ENCODE peak calls at places on chromosome 14, in four cellular contexts. V is A549, I is endothelial cell of umbilical vein, Z is HepG2. U is an unnamed sample.

GRCh38 chr14:89041245-89041585 is 216.8 kb downstream of the TTC8 start:
- DNase-seq in V (no peak), I (no peak), Z (peak), U (no peak)

GRCh38 chr14:33542338-33543290 is 408.3 kb downstream of the EGLN3 start:
- DNase-seq in V (no peak), I (peak), Z (no peak), U (no peak)

GRCh38 chr14:85050180-85050579 is 479.8 kb upstream of the FLRT2 start:
- DNase-seq in V (no peak), I (no peak), Z (no peak), U (no peak)

GRCh38 chr14:22180045-22180444 is 409.0 kb downstream of the DAD1 start:
- DNase-seq in V (no peak), I (no peak), Z (no peak), U (no peak)

GRCh38 chr14:23259412-23259811 is 21.7 kb downstream of the RNF212B start:
- DNase-seq in V (no peak), I (no peak), Z (no peak), U (no peak)

GRCh38 chr14:50213795-50214194 is 17.6 kb downstream of the SOS2 start:
- DNase-seq in V (no peak), I (no peak), Z (no peak), U (no peak)

GRCh38 chr14:92426237-92426636 is 87.3 kb upstream of the RIN3 start:
- DNase-seq in V (no peak), I (no peak), Z (no peak), U (no peak)

GRCh38 chr14:21846227-21846885 is 172.7 kb upstream of the OR4E1 start:
- DNase-seq in V (peak), I (peak), Z (peak), U (peak)

GRCh38 chr14:92575061-92575772 is 61.6 kb downstream of the RIN3 start:
- DNase-seq in V (no peak), I (no peak), Z (no peak), U (no peak)

DNA sequence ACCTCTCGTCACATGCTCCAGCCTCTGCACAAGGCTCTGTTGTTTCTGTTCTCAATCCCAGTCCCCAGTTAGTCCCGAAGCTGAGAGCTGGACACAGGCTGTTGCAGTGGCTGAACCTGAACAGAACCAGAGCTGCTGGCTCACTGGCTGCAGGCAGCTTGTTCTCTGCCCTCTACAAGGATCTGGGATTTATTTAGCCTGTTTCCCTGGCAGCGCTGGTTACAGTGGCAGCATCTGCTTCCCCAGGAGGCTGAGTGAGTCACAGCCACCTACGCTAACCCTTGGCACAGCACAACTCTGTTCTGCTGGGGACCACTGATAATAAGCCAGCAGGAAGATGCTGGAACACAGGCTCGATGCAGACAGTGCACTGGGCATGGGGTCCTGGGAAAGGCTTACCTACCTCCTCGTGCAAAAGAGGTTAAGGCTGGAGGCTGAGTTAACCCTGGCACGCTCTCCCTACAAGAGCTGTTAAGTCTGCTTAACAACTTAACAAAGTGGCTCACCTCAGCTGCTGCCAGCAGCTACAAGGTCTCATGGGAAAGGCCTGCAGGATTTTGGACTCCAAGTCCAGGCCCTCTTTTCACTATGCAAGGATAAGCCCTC is 299.6 kb downstream of the PCNX1 start:
- DNase-seq in V (peak), I (peak), Z (no peak), U (no peak)
- TF ChIP-seq MAX in V (no peak), I (no peak), Z (no peak), U (no peak)

GRCh38 chr14:54253195-54253947 is 143.4 kb upstream of the CDKN3 start:
- DNase-seq in V (peak), I (peak), Z (peak), U (no peak)
- TF ChIP-seq MYC in V (no peak), I (no peak), Z (no peak), U (no peak)

DNA sequence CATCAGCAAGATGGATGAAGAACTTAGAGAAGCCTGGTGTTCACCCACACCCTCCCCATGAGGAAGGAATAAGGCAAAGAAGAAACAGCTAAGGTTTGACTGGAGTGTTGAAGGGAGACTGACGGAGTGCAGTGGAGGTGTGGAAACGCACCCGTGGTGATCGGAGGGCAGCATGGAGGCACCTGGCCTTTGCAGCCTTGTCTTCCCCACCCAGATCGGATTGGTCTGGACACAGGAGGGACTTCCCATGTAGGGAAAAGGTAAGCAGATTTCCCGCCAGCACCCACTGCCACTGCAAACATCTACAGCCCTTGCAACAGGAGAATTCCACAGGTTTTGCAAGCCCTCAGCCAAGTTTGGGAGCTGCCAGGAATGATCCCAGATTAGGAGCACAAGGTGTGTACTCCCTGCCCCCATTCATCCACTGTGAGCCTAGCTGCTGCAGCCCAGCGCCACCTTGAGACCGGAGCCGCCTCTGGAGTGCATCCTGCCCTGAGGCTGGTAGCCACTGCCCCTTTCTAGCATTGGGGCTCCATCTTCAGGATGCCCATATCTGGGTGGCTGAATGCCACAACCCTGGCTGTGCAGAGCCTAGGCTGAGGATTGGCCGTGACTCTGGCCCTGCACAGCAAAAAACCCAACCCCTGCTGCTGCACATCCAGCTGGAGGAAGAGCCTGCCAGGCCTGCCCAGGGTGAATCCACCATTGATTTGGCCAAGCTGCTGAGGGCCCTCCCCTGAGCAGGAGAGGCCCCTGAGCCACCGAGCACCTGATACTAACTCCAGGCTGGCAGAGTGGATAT is 411.1 kb downstream of the TMEM121 start:
- DNase-seq in V (no peak), I (no peak), Z (no peak), U (no peak)
- TF ChIP-seq POLR2A in V (no peak), I (no peak), Z (no peak), U (no peak)

DNA sequence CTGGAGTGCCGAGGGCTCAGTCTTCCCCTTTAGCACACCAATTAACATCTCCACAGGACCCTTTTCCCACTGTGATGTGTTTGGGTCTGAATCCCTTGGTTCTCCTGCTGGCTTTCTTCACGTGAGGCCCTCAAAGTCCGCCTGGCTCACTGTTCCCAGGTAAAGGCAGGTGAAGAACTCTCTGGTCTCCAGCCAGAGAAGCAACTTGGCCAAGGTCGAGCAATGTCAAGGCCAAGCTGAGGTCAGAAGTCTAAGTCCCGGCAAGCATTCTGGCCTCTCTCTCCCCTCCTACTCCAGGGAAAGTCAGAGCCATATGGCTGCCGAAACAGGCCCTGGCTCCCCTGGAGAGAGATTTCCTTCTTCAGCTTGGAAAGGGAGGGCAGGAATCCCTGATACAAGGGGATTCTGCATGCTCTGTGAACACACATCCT is 61.4 kb upstream of the ESRRB start:
- DNase-seq in V (no peak), I (no peak), Z (no peak), U (no peak)
- TF ChIP-seq MAX in V (no peak), I (no peak), Z (no peak), U (no peak)

GRCh38 chr14:30874999-30875787 is 834 bp downstream of the COCH start:
- DNase-seq in V (no peak), I (peak), Z (no peak), U (peak)
- TF ChIP-seq MYC in V (no peak), I (no peak), Z (peak), U (no peak)

GRCh38 chr14:104968541-104969401 is 9.4 kb downstream of the AHNAK2 start:
- DNase-seq in V (peak), I (peak), Z (no peak), U (peak)
- TF ChIP-seq POLR2A in V (no peak), I (no peak), Z (no peak), U (no peak)

GRCh38 chr14:24887623-24888304 is 162.2 kb downstream of the STXBP6 start:
- DNase-seq in V (no peak), I (no peak), Z (no peak), U (no peak)
- TF ChIP-seq MAX in V (no peak), I (no peak), Z (no peak), U (no peak)

GRCh38 chr14:91244501-91244901 is at the start of gene GPR68:
- DNase-seq in V (no peak), I (no peak), Z (no peak), U (peak)

GRCh38 chr14:91243098-91243483 is 1.4 kb downstream of the GPR68 start:
- DNase-seq in V (no peak), I (no peak), Z (no peak), U (no peak)

GRCh38 chr14:91245029-91245428 is 525 bp upstream of the GPR68 start:
- DNase-seq in V (no peak), I (no peak), Z (no peak), U (no peak)

GRCh38 chr14:91242635-91243034 is 1.9 kb downstream of the GPR68 start:
- DNase-seq in V (no peak), I (no peak), Z (no peak), U (no peak)

DNA sequence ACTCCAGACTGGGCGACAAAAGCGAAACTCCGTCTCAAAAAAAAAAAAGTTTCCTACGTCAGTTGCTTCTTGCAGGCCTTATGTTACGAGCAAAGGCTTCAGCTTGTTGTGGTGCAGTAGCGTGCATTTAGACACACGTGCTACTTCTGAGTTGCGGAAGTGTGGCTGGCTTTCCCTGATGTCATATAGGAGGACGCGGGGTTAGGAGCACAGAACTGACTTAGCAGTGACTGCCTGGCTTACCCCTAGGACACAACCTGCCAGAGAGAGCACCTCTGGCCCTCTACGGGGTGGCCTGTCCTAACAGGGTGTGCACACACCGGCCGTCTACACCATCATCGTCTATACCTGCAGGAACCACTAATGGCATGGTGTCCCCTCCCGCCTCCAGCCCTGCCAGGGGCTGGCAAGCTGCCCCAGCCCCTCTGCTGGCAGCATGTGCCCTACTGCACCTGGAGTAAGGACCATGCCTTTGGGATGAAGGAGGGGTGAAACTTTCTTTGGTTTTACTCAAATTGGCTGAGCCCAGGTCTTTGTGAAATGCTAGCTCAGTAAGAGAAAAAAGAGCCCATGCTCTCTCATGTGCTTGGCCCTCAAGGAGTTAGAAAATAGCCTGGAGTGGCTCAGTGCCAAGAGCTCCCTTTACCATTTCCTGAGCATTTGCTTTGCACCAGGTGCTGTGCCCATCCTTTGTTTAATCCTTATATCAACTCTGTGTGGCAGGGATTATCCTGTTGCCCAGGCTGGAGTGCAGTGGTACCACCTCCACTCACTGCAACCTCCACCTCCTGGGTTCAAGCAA is 1.7 kb upstream of the GPR68 start:
- DNase-seq in V (no peak), I (no peak), Z (no peak), U (no peak)
- TF ChIP-seq MYC in V (no peak), I (no peak), Z (no peak), U (no peak)

U was measured in NB4.